ENCODE peak calls at places on chromosome 15, in five cellular contexts. C, K, W, G and L are unnamed samples.

GRCh38 chr15:27826902-27827321 is 272.2 kb downstream of the OCA2 start:
- DNase-seq in K (no peak), C (peak; percentile 5), W (peak; percentile 60), G (no peak), L (no peak)

GRCh38 chr15:75449585-75450306 is 1.7 kb downstream of the SIN3A start:
- DNase-seq in C (no peak), K (no peak), W (no peak), G (no peak), L (peak; percentile 22)

GRCh38 chr15:101014276-101014675 is 95.1 kb downstream of the LRRK1 start:
- DNase-seq in K (no peak), G (no peak), C (peak; percentile 3), W (no peak), L (no peak)

GRCh38 chr15:51114437-51115119 is 19.9 kb upstream of the TNFAIP8L3 start:
- DNase-seq in W (no peak), C (no peak), K (no peak), G (no peak), L (no peak)

GRCh38 chr15:89781891-89782618 is 5.9 kb downstream of the MESP2 start:
- DNase-seq in W (peak; percentile 57), C (no peak), K (peak; percentile 84), G (peak; percentile 40), L (no peak)

GRCh38 chr15:75921732-75922703 is 18.3 kb downstream of the FBXO22 start:
- DNase-seq in C (peak; percentile 74), K (peak; percentile 51), G (peak; percentile 36), W (peak; percentile 83), L (peak; percentile 25)

GRCh38 chr15:92077353-92078080 is 224.0 kb downstream of the SLCO3A1 start:
- DNase-seq in C (peak; percentile 79), G (peak; percentile 29), W (peak; percentile 63), K (peak; percentile 44), L (peak; percentile 65)

GRCh38 chr15:43194775-43195174 is 9.6 kb downstream of the CCNDBP1 start:
- DNase-seq in C (no peak), G (no peak), W (peak; percentile 38), K (no peak), L (no peak)

GRCh38 chr15:50916395-50916794 is 7.9 kb downstream of the AP4E1 start:
- DNase-seq in G (no peak), W (no peak), K (no peak), C (no peak), L (no peak)

GRCh38 chr15:72237286-72238224 is 6.6 kb upstream of the PKM start:
- DNase-seq in C (peak; percentile 84), W (peak; percentile 98), G (peak; percentile 94), K (peak; percentile 85), L (no peak)

GRCh38 chr15:66578286-66578875 is 12.6 kb upstream of the LCTL start:
- DNase-seq in K (no peak), C (no peak), G (peak; percentile 54), W (peak; percentile 77), L (no peak)

GRCh38 chr15:101143321-101143720 is 108.5 kb downstream of the CHSY1 start:
- DNase-seq in G (no peak), K (no peak), W (no peak), C (no peak), L (no peak)

GRCh38 chr15:97968380-97968779 is 7.9 kb downstream of the ARRDC4 start:
- DNase-seq in K (no peak), W (peak; percentile 90), G (peak; percentile 5), C (no peak), L (no peak)

GRCh38 chr15:72169921-72170611 is 27.5 kb downstream of the GRAMD2A start:
- DNase-seq in C (no peak), K (no peak), W (no peak), G (no peak), L (no peak)

GRCh38 chr15:70998319-70998718 is 105.7 kb downstream of the LRRC49 start:
- DNase-seq in C (no peak), G (no peak), K (no peak), W (no peak), L (no peak)

GRCh38 chr15:80156176-80156720 is 3.4 kb downstream of the FAH start:
- DNase-seq in W (no peak), K (no peak), G (no peak), C (no peak), L (no peak)

GRCh38 chr15:72184165-72184811 is 13.3 kb downstream of the GRAMD2A start:
- DNase-seq in W (no peak), G (peak; percentile 47), K (peak; percentile 40), C (no peak), L (no peak)

GRCh38 chr15:76057332-76058000 is 2.3 kb upstream of the TMEM266 start:
- DNase-seq in K (peak; percentile 15), W (peak; percentile 22), C (peak; percentile 75), G (peak; percentile 26), L (no peak)

GRCh38 chr15:101088788-101089578 is 162.9 kb downstream of the CHSY1 start:
- DNase-seq in K (peak; percentile 35), W (no peak), C (peak; percentile 79), G (peak; percentile 66), L (peak; percentile 81)

GRCh38 chr15:85462029-85462428 is 81.6 kb downstream of the AKAP13 start:
- DNase-seq in G (no peak), W (no peak), K (no peak), C (no peak), L (no peak)

GRCh38 chr15:48855501-48856440 is 22.2 kb upstream of the EID1 start:
- DNase-seq in C (peak; percentile 42), W (peak; percentile 62), G (peak; percentile 68), K (peak; percentile 33), L (no peak)

GRCh38 chr15:89385596-89386242 is 51.1 kb upstream of the POLG start:
- DNase-seq in G (peak; percentile 56), K (no peak), W (no peak), C (no peak), L (no peak)

GRCh38 chr15:60130811-60131210 is 126.7 kb downstream of the FOXB1 start:
- DNase-seq in K (no peak), G (no peak), W (no peak), C (no peak), L (no peak)

GRCh38 chr15:31483924-31484368 is 157.3 kb downstream of the KLF13 start:
- DNase-seq in W (no peak), C (no peak), K (no peak), G (no peak), L (no peak)

GRCh38 chr15:93042211-93042610 is 46.8 kb downstream of the RGMA start:
- DNase-seq in G (no peak), C (no peak), W (no peak), K (no peak), L (no peak)

GRCh38 chr15:57100136-57100539 is 181.7 kb downstream of the TCF12 start:
- DNase-seq in G (no peak), K (no peak), C (no peak), W (no peak), L (no peak)

GRCh38 chr15:42160110-42160509 is 3.7 kb upstream of the PLA2G4F start:
- DNase-seq in C (no peak), K (no peak), G (no peak), W (no peak), L (no peak)

GRCh38 chr15:42163947-42164550 is 7.6 kb upstream of the PLA2G4F start:
- DNase-seq in K (no peak), C (no peak), G (no peak), W (no peak), L (no peak)

GRCh38 chr15:42166225-42166940 is 9.9 kb upstream of the PLA2G4F start:
- DNase-seq in W (no peak), C (no peak), K (no peak), G (no peak), L (no peak)

GRCh38 chr15:42165081-42165480 is 8.6 kb upstream of the PLA2G4F start:
- DNase-seq in G (no peak), K (no peak), W (peak; percentile 25), C (no peak), L (no peak)

DNA sequence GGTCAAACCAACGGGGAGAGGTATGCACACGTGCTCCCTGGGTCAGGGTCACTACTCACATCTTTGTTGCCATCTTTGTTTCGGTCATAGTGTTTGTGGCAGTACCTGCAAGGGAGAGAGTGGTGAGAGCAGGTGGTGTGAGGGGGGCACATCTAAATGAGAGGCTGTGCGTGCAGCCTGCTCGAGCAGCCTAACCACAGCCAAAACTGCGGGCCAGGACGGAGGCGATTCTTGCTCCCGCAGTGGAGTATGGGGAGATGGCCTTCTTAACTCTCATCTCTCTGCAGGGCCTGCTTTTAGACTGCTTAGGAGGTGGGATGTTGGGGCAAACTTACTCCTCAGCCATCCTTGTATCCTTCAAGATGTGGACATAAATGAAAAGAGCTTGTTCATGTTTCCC is 6.9 kb upstream of the PLA2G4F start:
- DNase-seq in K (no peak), W (no peak), G (no peak), C (no peak), L (no peak)
- H3K36me3 ChIP-seq in K (peaks cover 88% of the 10 kb centered on the region), W (peaks cover 83% of the 10 kb centered on the region), G (peaks cover 93% of the 10 kb centered on the region), C (peaks cover 3% of the 10 kb centered on the region), L (peaks cover 47% of the 10 kb centered on the region)

GRCh38 chr15:87089551-87089950 is 1009.9 kb downstream of the AGBL1 start:
- DNase-seq in W (no peak), C (no peak), G (no peak), K (no peak), L (no peak)
- H3K4me3 ChIP-seq in W (no peak overlapping the region), C (no peak overlapping the region), G (no peak overlapping the region), K (no peak overlapping the region), L (no peak overlapping the region)

DNA sequence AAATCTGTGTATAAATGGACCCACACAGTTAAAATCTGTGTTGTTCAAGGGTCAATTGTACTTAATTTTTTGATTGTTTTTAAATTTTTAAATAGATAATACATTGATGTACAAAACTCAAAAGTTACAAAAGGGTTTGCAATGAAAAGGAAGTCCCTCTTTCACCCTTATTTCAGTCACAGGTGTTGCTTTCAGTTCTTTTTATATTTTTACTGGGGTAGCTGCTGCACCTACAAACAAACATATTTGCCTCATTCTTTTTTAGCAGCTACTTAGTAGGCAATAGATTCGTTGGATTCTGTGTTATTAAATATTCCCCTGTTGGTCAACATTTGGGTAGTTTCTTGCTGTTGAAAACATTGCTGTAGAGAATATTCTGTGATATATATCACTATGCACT is 44.4 kb downstream of the PIAS1 start:
- DNase-seq in W (no peak), K (no peak), C (no peak), G (no peak), L (no peak)
- H3K9me3 ChIP-seq in W (no peaks in the 10 kb centered on the region), K (peaks cover 12% of the 10 kb centered on the region), C (no peaks in the 10 kb centered on the region), G (peaks cover under 1% of the 10 kb centered on the region), L (no peaks in the 10 kb centered on the region)

DNA sequence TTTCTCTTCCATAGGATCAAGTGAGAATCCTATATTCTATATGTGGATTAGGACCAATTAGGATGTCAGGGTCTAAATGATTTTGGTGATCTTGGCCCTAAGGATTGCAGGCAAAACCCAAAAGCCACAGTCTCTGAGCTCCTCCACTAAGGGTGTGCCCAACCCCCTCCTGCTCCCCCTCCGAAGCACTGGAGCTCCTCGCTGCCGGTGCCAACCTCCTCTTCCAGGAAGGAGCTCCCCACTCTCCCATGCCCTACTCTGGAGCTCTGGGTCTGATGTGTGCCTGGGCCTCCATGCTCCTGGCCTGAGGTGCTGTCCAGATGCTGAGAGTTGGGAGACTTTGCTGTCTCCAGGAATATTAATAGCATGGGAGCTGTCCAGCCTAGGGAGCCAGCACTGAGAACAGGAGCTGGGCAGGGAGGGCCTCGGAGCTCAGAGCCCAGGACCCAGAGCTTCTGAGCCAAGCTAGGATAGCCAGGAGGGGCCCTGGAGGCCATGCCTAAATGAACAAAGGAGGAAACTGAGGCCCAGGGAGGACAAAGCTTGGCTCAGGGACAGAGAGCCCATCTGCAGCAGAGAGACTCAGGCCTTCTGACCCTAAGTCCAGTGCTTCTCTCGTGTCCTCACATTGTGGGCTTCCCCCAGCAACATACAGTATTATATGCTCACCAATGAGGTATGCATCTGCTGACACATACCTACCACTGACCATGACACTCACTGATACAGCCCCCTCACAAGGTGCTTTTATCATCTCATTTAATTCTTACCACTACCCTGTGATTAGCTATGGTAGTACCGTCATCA is 36.9 kb upstream of the HERC1 start:
- DNase-seq in W (peak; percentile 85), G (peak; percentile 46), K (peak; percentile 61), C (no peak), L (no peak)
- H3K36me3 ChIP-seq in W (no peaks in the 10 kb centered on the region), G (no peaks in the 10 kb centered on the region), K (no peaks in the 10 kb centered on the region), C (no peaks in the 10 kb centered on the region), L (no peaks in the 10 kb centered on the region)